ENCODE peak calls at places on chromosomes 7 and 10, in five cellular contexts. One of them, this sample, is unnamed.

GRCh38 chr10:131264110-131264788 is 47.3 kb downstream of the TCERG1L start:
- DNase-seq in AG04449: no peak
- DNase-seq in cerebellar cortex: no peak
- DNase-seq in WTC11: no peak
- DNase-seq in astrocyte of the spinal cord: no peak
- DNase-seq in this sample: no peak

GRCh38 chr10:110137142-110137545 is 70.3 kb upstream of the MXI1 start:
- DNase-seq in AG04449: peak
- DNase-seq in cerebellar cortex: peak
- DNase-seq in WTC11: no peak
- DNase-seq in astrocyte of the spinal cord: peak
- DNase-seq in this sample: peak

GRCh38 chr7:94559972-94560371 is 50.4 kb downstream of the CASD1 start:
- DNase-seq in AG04449: no peak
- DNase-seq in cerebellar cortex: no peak
- DNase-seq in WTC11: no peak
- DNase-seq in astrocyte of the spinal cord: no peak
- DNase-seq in this sample: no peak

GRCh38 chr10:3008518-3009195 is 58.7 kb upstream of the PFKP start:
- DNase-seq in AG04449: no peak
- DNase-seq in cerebellar cortex: no peak
- DNase-seq in WTC11: no peak
- DNase-seq in astrocyte of the spinal cord: no peak
- DNase-seq in this sample: no peak

GRCh38 chr7:102140952-102141370 is 145.7 kb upstream of the SH2B2 start:
- DNase-seq in AG04449: no peak
- DNase-seq in cerebellar cortex: no peak
- DNase-seq in WTC11: no peak
- DNase-seq in astrocyte of the spinal cord: no peak
- DNase-seq in this sample: no peak

GRCh38 chr10:3872700-3873099 is 87.7 kb upstream of the KLF6 start:
- DNase-seq in AG04449: no peak
- DNase-seq in cerebellar cortex: no peak
- DNase-seq in WTC11: no peak
- DNase-seq in astrocyte of the spinal cord: no peak
- DNase-seq in this sample: no peak

GRCh38 chr7:30463400-30464145 is 15.0 kb downstream of the NOD1 start:
- DNase-seq in AG04449: no peak
- DNase-seq in cerebellar cortex: no peak
- DNase-seq in WTC11: no peak
- DNase-seq in astrocyte of the spinal cord: no peak
- DNase-seq in this sample: no peak

GRCh38 chr7:31710171-31710570 is 23.2 kb downstream of the PPP1R17 start:
- DNase-seq in AG04449: no peak
- DNase-seq in cerebellar cortex: no peak
- DNase-seq in WTC11: no peak
- DNase-seq in astrocyte of the spinal cord: no peak
- DNase-seq in this sample: no peak

GRCh38 chr7:121562274-121562673 is 166.2 kb upstream of the FAM3C start:
- DNase-seq in AG04449: peak
- DNase-seq in cerebellar cortex: no peak
- DNase-seq in WTC11: no peak
- DNase-seq in astrocyte of the spinal cord: peak
- DNase-seq in this sample: peak

GRCh38 chr10:28790146-28790545 is 112.8 kb downstream of the BAMBI start:
- DNase-seq in AG04449: no peak
- DNase-seq in cerebellar cortex: peak
- DNase-seq in WTC11: no peak
- DNase-seq in astrocyte of the spinal cord: no peak
- DNase-seq in this sample: no peak

GRCh38 chr7:713488-714230 is 12.8 kb upstream of the DNAAF5 start:
- DNase-seq in AG04449: no peak
- DNase-seq in cerebellar cortex: no peak
- DNase-seq in WTC11: no peak
- DNase-seq in astrocyte of the spinal cord: no peak
- DNase-seq in this sample: no peak

GRCh38 chr10:29124864-29125263 is 164.0 kb upstream of the LYZL1 start:
- DNase-seq in AG04449: no peak
- DNase-seq in cerebellar cortex: no peak
- DNase-seq in WTC11: no peak
- DNase-seq in astrocyte of the spinal cord: no peak
- DNase-seq in this sample: no peak

GRCh38 chr10:93458821-93459257 is 23.3 kb downstream of the MYOF start:
- DNase-seq in AG04449: peak
- DNase-seq in cerebellar cortex: peak
- DNase-seq in WTC11: no peak
- DNase-seq in astrocyte of the spinal cord: peak
- DNase-seq in this sample: peak

GRCh38 chr10:102408081-102408727 is 10.4 kb downstream of the PSD start:
- DNase-seq in AG04449: no peak
- DNase-seq in cerebellar cortex: no peak
- DNase-seq in WTC11: no peak
- DNase-seq in astrocyte of the spinal cord: no peak
- DNase-seq in this sample: no peak

GRCh38 chr7:18762189-18762588 is 266.6 kb downstream of the HDAC9 start:
- DNase-seq in AG04449: no peak
- DNase-seq in cerebellar cortex: no peak
- DNase-seq in WTC11: no peak
- DNase-seq in astrocyte of the spinal cord: peak
- DNase-seq in this sample: peak

GRCh38 chr7:39360766-39361165 is 205.4 kb upstream of the YAE1 start:
- DNase-seq in AG04449: no peak
- DNase-seq in cerebellar cortex: no peak
- DNase-seq in WTC11: no peak
- DNase-seq in astrocyte of the spinal cord: no peak
- DNase-seq in this sample: no peak

GRCh38 chr10:92241158-92241500 is 49.7 kb downstream of the CPEB3 start:
- DNase-seq in AG04449: no peak
- DNase-seq in cerebellar cortex: peak
- DNase-seq in WTC11: no peak
- DNase-seq in astrocyte of the spinal cord: no peak
- DNase-seq in this sample: no peak

GRCh38 chr7:102395620-102395957 is 574 bp upstream of the PRKRIP1 start:
- DNase-seq in AG04449: no peak
- DNase-seq in cerebellar cortex: no peak
- DNase-seq in WTC11: no peak
- DNase-seq in astrocyte of the spinal cord: peak
- DNase-seq in this sample: no peak

GRCh38 chr10:72625608-72626443 is at the start of gene MICU1:
- DNase-seq in AG04449: peak
- DNase-seq in cerebellar cortex: peak
- DNase-seq in WTC11: peak
- DNase-seq in astrocyte of the spinal cord: peak
- DNase-seq in this sample: peak

GRCh38 chr10:130105724-130106123 is 4.9 kb downstream of the C10orf143 start:
- DNase-seq in AG04449: no peak
- DNase-seq in cerebellar cortex: no peak
- DNase-seq in WTC11: peak
- DNase-seq in astrocyte of the spinal cord: no peak
- DNase-seq in this sample: no peak

GRCh38 chr7:34357946-34358345 is 300.1 kb upstream of the NPSR1 start:
- DNase-seq in AG04449: no peak
- DNase-seq in cerebellar cortex: no peak
- DNase-seq in WTC11: no peak
- DNase-seq in astrocyte of the spinal cord: no peak
- DNase-seq in this sample: no peak

GRCh38 chr7:156895024-156895780 is 2.2 kb upstream of the LMBR1 start:
- DNase-seq in AG04449: no peak
- DNase-seq in cerebellar cortex: no peak
- DNase-seq in WTC11: no peak
- DNase-seq in astrocyte of the spinal cord: no peak
- DNase-seq in this sample: no peak

GRCh38 chr10:22505923-22506685 is 160.8 kb downstream of the SPAG6 start:
- DNase-seq in AG04449: no peak
- DNase-seq in cerebellar cortex: no peak
- DNase-seq in WTC11: no peak
- DNase-seq in astrocyte of the spinal cord: no peak
- DNase-seq in this sample: no peak

GRCh38 chr10:7410800-7411670 is at the start of gene SFMBT2:
- DNase-seq in AG04449: no peak
- DNase-seq in cerebellar cortex: peak
- DNase-seq in WTC11: peak
- DNase-seq in astrocyte of the spinal cord: peak
- DNase-seq in this sample: peak

GRCh38 chr10:73609116-73609515 is 18.0 kb upstream of the USP54 start:
- DNase-seq in AG04449: no peak
- DNase-seq in cerebellar cortex: no peak
- DNase-seq in WTC11: no peak
- DNase-seq in astrocyte of the spinal cord: no peak
- DNase-seq in this sample: no peak

GRCh38 chr7:28002638-28003037 is 178.0 kb downstream of the JAZF1 start:
- DNase-seq in AG04449: no peak
- DNase-seq in cerebellar cortex: no peak
- DNase-seq in WTC11: no peak
- DNase-seq in astrocyte of the spinal cord: no peak
- DNase-seq in this sample: no peak

GRCh38 chr10:775245-776075 is 86.0 kb upstream of the DIP2C start:
- DNase-seq in AG04449: no peak
- DNase-seq in cerebellar cortex: no peak
- DNase-seq in WTC11: peak
- DNase-seq in astrocyte of the spinal cord: no peak
- DNase-seq in this sample: no peak

GRCh38 chr7:134757938-134758337 is 21.5 kb upstream of the CALD1 start:
- DNase-seq in AG04449: no peak
- DNase-seq in cerebellar cortex: no peak
- DNase-seq in WTC11: no peak
- DNase-seq in astrocyte of the spinal cord: no peak
- DNase-seq in this sample: no peak

GRCh38 chr10:78600740-78601139 is 468.0 kb upstream of the ZMIZ1 start:
- DNase-seq in AG04449: no peak
- DNase-seq in cerebellar cortex: no peak
- DNase-seq in WTC11: no peak
- DNase-seq in astrocyte of the spinal cord: peak
- DNase-seq in this sample: peak

GRCh38 chr7:50208335-50208982 is 96.1 kb upstream of the IKZF1 start:
- DNase-seq in AG04449: no peak
- DNase-seq in cerebellar cortex: no peak
- DNase-seq in WTC11: no peak
- DNase-seq in astrocyte of the spinal cord: no peak
- DNase-seq in this sample: no peak

GRCh38 chr7:93535616-93536015 is 38.9 kb downstream of the CALCR start:
- DNase-seq in AG04449: no peak
- DNase-seq in cerebellar cortex: no peak
- DNase-seq in WTC11: no peak
- DNase-seq in astrocyte of the spinal cord: no peak
- DNase-seq in this sample: no peak

GRCh38 chr10:130136214-130137076 is at the start of gene GLRX3:
- DNase-seq in AG04449: no peak
- DNase-seq in cerebellar cortex: peak
- DNase-seq in WTC11: peak
- DNase-seq in astrocyte of the spinal cord: peak
- DNase-seq in this sample: peak

GRCh38 chr7:113209449-113210203 is 91.3 kb upstream of the SMIM30 start:
- DNase-seq in AG04449: no peak
- DNase-seq in cerebellar cortex: no peak
- DNase-seq in WTC11: no peak
- DNase-seq in astrocyte of the spinal cord: peak
- DNase-seq in this sample: no peak

GRCh38 chr10:7819126-7819470 is 793 bp downstream of the TAF3 start:
- DNase-seq in AG04449: no peak
- DNase-seq in cerebellar cortex: peak
- DNase-seq in WTC11: peak
- DNase-seq in astrocyte of the spinal cord: peak
- DNase-seq in this sample: no peak

This sample was measured in GM04503.